ENCODE peak calls at places on chromosomes 7 and 10, in seven cellular contexts. D, O, E, W, A, R and J are unnamed samples.
A peak's percentile ranks its signal among the peaks of the same experiment; 100 is the strongest.

GRCh38 chr7:50647286-50647980 is 82.2 kb upstream of the DDC start:
- DNase-seq in D (no peak), O (no peak), E (no peak), W (no peak), A (no peak), R (no peak), J (no peak)

GRCh38 chr10:120580651-120581259 is 123.7 kb downstream of the PLPP4 start:
- DNase-seq in D (no peak), O (no peak), E (no peak), W (no peak), A (no peak), R (no peak), J (no peak)

GRCh38 chr7:141785711-141786552 is 4.1 kb upstream of the TAS2R5 start:
- DNase-seq in D (peak; percentile 63), O (peak; percentile 36), E (peak; percentile 8), W (no peak), A (peak; percentile 41), R (peak; percentile 42), J (peak; percentile 29)

GRCh38 chr10:60955321-60955720 is 11.3 kb upstream of the RHOBTB1 start:
- DNase-seq in D (no peak), O (no peak), E (no peak), W (no peak), A (no peak), R (no peak), J (no peak)

GRCh38 chr10:111871458-111871857 is 312.1 kb downstream of the GPAM start:
- DNase-seq in D (no peak), O (no peak), E (no peak), W (no peak), A (no peak), R (no peak), J (no peak)

GRCh38 chr10:89278034-89278535 is 23.8 kb upstream of the IFIT2 start:
- DNase-seq in D (peak; percentile 34), O (peak; percentile 67), E (no peak), W (no peak), A (no peak), R (peak; percentile 81), J (peak; percentile 73)

GRCh38 chr10:96789571-96790108 is 42.5 kb upstream of the LCOR start:
- DNase-seq in D (no peak), O (no peak), E (peak; percentile 37), W (no peak), A (peak; percentile 68), R (no peak), J (no peak)

GRCh38 chr7:33040803-33041516 is 21.6 kb downstream of the NT5C3A start:
- DNase-seq in D (no peak), O (no peak), E (peak; percentile 89), W (no peak), A (no peak), R (no peak), J (peak; percentile 89)

GRCh38 chr10:110610308-110610774 is 33.8 kb upstream of the RBM20 start:
- DNase-seq in D (peak; percentile 69), O (peak; percentile 49), E (peak; percentile 24), W (peak; percentile 51), A (peak; percentile 65), R (peak; percentile 44), J (peak; percentile 5)

GRCh38 chr10:48655426-48656240 is 29.0 kb upstream of the WDFY4 start:
- DNase-seq in D (peak; percentile 71), O (no peak), E (no peak), W (no peak), A (peak; percentile 59), R (no peak), J (peak; percentile 41)

GRCh38 chr10:110169586-110169985 is 37.8 kb upstream of the MXI1 start:
- DNase-seq in D (no peak), O (no peak), E (no peak), W (no peak), A (no peak), R (no peak), J (no peak)

GRCh38 chr10:89475567-89475966 is 59.8 kb downstream of the SLC16A12 start:
- DNase-seq in D (no peak), O (no peak), E (no peak), W (no peak), A (no peak), R (peak; percentile 70), J (peak; percentile 78)

GRCh38 chr7:22604246-22604645 is 104.3 kb upstream of the STEAP1B start:
- DNase-seq in D (no peak), O (no peak), E (no peak), W (no peak), A (no peak), R (no peak), J (no peak)

GRCh38 chr7:7969306-7970112 is 913 bp downstream of the GLCCI1 start:
- DNase-seq in D (no peak), O (no peak), E (no peak), W (no peak), A (no peak), R (no peak), J (peak; percentile 26)

GRCh38 chr7:121313793-121314676 is 14.8 kb upstream of the WNT16 start:
- DNase-seq in D (no peak), O (peak; percentile 88), E (peak; percentile 50), W (no peak), A (no peak), R (no peak), J (no peak)

GRCh38 chr7:25395976-25396375 is 167.7 kb upstream of the NPVF start:
- DNase-seq in D (no peak), O (no peak), E (no peak), W (no peak), A (no peak), R (no peak), J (no peak)

GRCh38 chr10:47040041-47040491 is 128.8 kb downstream of the PTPN20 start:
- DNase-seq in D (no peak), O (no peak), E (no peak), W (no peak), A (no peak), R (no peak), J (no peak)

GRCh38 chr10:95246582-95247051 is 44.2 kb downstream of the PDLIM1 start:
- DNase-seq in D (peak; percentile 68), O (peak; percentile 65), E (no peak), W (no peak), A (peak; percentile 61), R (peak; percentile 62), J (no peak)

GRCh38 chr10:132470306-132471124 is 67.1 kb upstream of the INPP5A start:
- DNase-seq in D (no peak), O (no peak), E (no peak), W (no peak), A (no peak), R (no peak), J (no peak)

GRCh38 chr10:129767751-129768150 is 196.3 kb downstream of the EBF3 start:
- DNase-seq in D (no peak), O (no peak), E (no peak), W (no peak), A (no peak), R (no peak), J (no peak)

GRCh38 chr7:2668401-2668800 is 19.6 kb upstream of the AMZ1 start:
- DNase-seq in D (no peak), O (no peak), E (no peak), W (no peak), A (no peak), R (no peak), J (no peak)

GRCh38 chr7:41711283-41712064 is 8.6 kb upstream of the INHBA start:
- DNase-seq in D (peak; percentile 41), O (no peak), E (no peak), W (no peak), A (peak; percentile 18), R (peak; percentile 4), J (peak; percentile 81)

DNA sequence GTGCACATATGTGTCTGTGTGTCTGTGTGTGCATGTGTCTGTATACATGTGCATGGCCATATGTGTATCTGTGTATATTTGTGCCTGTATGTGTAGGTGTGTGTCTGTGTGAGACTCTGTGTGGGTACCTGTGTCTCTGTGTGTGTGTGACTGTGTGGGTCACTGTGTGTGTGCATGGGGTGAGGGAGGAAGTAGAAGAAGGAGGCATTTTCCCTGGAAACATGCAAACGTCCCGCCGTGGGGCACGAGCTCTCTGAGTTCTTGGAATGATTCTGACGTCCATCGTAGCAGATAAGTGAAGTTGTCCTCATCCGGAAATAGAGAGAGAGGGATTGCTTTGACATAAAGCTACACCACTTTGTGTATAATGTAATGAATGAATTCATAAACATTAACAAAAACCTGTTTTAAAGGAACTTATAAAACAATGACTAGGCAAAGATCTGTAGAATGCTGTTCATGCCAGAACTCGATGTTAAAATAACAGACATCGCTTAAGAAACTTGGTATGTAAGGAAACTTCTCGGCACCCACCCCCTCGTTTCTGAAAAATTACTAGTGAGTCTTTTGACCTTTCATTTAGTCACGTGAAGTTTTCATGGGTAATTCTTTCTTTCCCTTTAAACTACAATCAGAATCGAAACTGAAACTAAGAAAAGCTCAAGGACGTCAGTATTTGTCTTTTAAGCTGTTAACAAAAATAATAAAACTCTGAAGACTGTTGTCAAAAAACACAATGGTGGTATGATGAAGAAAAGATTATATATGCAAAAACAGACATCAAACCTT is 43.6 kb upstream of the KLF6 start:
- DNase-seq in D (no peak), O (no peak), E (no peak), W (no peak), A (peak; percentile 33), R (no peak), J (peak; percentile 57)
- TF ChIP-seq JUND in D (no peak), O (no peak), E (no peak), W (no peak), A (no peak), R (no peak), J (no peak)

GRCh38 chr10:98267894-98268693 is at the start of gene LOXL4:
- DNase-seq in D (peak; percentile 89), O (no peak), E (no peak), W (no peak), A (peak; percentile 91), R (no peak), J (no peak)

GRCh38 chr10:98267069-98267893 is 713 bp downstream of the LOXL4 start:
- DNase-seq in D (peak; percentile 49), O (no peak), E (no peak), W (no peak), A (no peak), R (no peak), J (no peak)

GRCh38 chr10:98264378-98265065 is 3.5 kb downstream of the LOXL4 start:
- DNase-seq in D (no peak), O (no peak), E (no peak), W (no peak), A (no peak), R (no peak), J (no peak)

GRCh38 chr10:98266647-98267046 is 1.3 kb downstream of the LOXL4 start:
- DNase-seq in D (no peak), O (no peak), E (no peak), W (no peak), A (no peak), R (no peak), J (no peak)

GRCh38 chr10:98265403-98266378 is 2.3 kb downstream of the LOXL4 start:
- DNase-seq in D (no peak), O (no peak), E (no peak), W (no peak), A (no peak), R (no peak), J (no peak)
- TF ChIP-seq JUND in D (no peak), O (no peak), E (no peak), W (no peak), A (no peak), R (no peak), J (no peak)

GRCh38 chr10:100709655-100710054 is 35.7 kb upstream of the PAX2 start:
- DNase-seq in D (no peak), O (no peak), E (no peak), W (no peak), A (no peak), R (no peak), J (no peak)
- TF ChIP-seq JUND in D (no peak), O (no peak), E (no peak), W (no peak), A (no peak), R (no peak), J (no peak)

GRCh38 chr10:70774810-70775678 is 10.1 kb downstream of the TBATA start:
- DNase-seq in D (peak; percentile 12), O (no peak), E (no peak), W (no peak), A (no peak), R (peak; percentile 8), J (peak; percentile 76)
- TF ChIP-seq JUND in D (no peak), O (no peak), E (no peak), W (no peak), A (no peak), R (no peak), J (no peak)